ENCODE peak calls at places on chromosomes 16 and 17, in ten cellular contexts. M is tibial artery, O is Calu3, P is H9, X is GM23338, T is fibroblast of pulmonary artery, S is epithelial cell of esophagus, J is A549, R is neural crest cell, Z is mesothelial cell of epicardium. N is an unnamed sample.

GRCh38 chr17:45313927-45314760 is 2.7 kb downstream of the MAP3K14 start:
- DNase-seq in M (no peak), O (no peak), P (no peak), X (no peak), T (no peak), S (no peak), J (no peak), R (no peak), Z (no peak), N (no peak)

GRCh38 chr16:102060-102855 is 24.2 kb downstream of the MPG start:
- DNase-seq in M (peak), O (no peak), P (no peak), X (no peak), T (peak), S (no peak), J (no peak), R (no peak), Z (no peak), N (no peak)

GRCh38 chr17:80110927-80111701 is 9.7 kb downstream of the GAA start:
- DNase-seq in M (no peak), O (no peak), P (no peak), X (no peak), T (no peak), S (no peak), J (no peak), R (no peak), Z (peak), N (no peak)

GRCh38 chr16:77951788-77952187 is 70.6 kb upstream of the CLEC3A start:
- DNase-seq in M (no peak), O (peak), P (no peak), X (peak), T (no peak), S (peak), J (peak), R (no peak), Z (no peak), N (no peak)

GRCh38 chr16:67860589-67861398 is 12.1 kb upstream of the EDC4 start:
- DNase-seq in M (no peak), O (no peak), P (no peak), X (no peak), T (no peak), S (peak), J (peak), R (no peak), Z (no peak), N (no peak)

GRCh38 chr16:3793161-3793576 is 75.8 kb upstream of the TRAP1 start:
- DNase-seq in M (peak), O (no peak), P (no peak), X (peak), T (peak), S (peak), J (peak), R (no peak), Z (no peak), N (no peak)

GRCh38 chr17:57541472-57542394 is 203.4 kb downstream of the CCDC182 start:
- DNase-seq in M (no peak), O (no peak), P (no peak), X (no peak), T (peak), S (no peak), J (peak), R (no peak), Z (no peak), N (no peak)

GRCh38 chr17:17191346-17191792 is 14.8 kb downstream of the PLD6 start:
- DNase-seq in M (peak), O (no peak), P (no peak), X (no peak), T (peak), S (no peak), J (no peak), R (no peak), Z (no peak), N (no peak)

GRCh38 chr16:89001117-89002027 is 24.4 kb upstream of the CBFA2T3 start:
- DNase-seq in M (no peak), O (no peak), P (peak), X (peak), T (no peak), S (no peak), J (no peak), R (no peak), Z (peak), N (no peak)

GRCh38 chr17:39962642-39963220 is at the start of gene GSDMA:
- DNase-seq in M (no peak), O (peak), P (no peak), X (no peak), T (no peak), S (no peak), J (no peak), R (no peak), Z (no peak), N (no peak)

GRCh38 chr16:83681421-83681820 is 126.4 kb upstream of the HSBP1 start:
- DNase-seq in M (no peak), O (no peak), P (no peak), X (no peak), T (no peak), S (no peak), J (no peak), R (no peak), Z (no peak), N (no peak)

GRCh38 chr17:72604518-72604917 is 483.7 kb downstream of the SOX9 start:
- DNase-seq in M (no peak), O (no peak), P (no peak), X (no peak), T (no peak), S (no peak), J (no peak), R (no peak), Z (no peak), N (no peak)

GRCh38 chr16:77888786-77889185 is 100.4 kb downstream of the VAT1L start:
- DNase-seq in M (no peak), O (no peak), P (no peak), X (no peak), T (no peak), S (no peak), J (no peak), R (no peak), Z (no peak), N (no peak)

GRCh38 chr16:87806608-87807546 is 41.1 kb upstream of the KLHDC4 start:
- DNase-seq in M (no peak), O (peak), P (peak), X (no peak), T (peak), S (peak), J (peak), R (no peak), Z (no peak), N (no peak)

GRCh38 chr16:75306102-75306762 is 54.8 kb upstream of the BCAR1 start:
- DNase-seq in M (no peak), O (peak), P (no peak), X (no peak), T (no peak), S (peak), J (peak), R (no peak), Z (no peak), N (no peak)

GRCh38 chr16:89442990-89443726 is 47.2 kb downstream of the ANKRD11 start:
- DNase-seq in M (no peak), O (peak), P (no peak), X (no peak), T (peak), S (peak), J (peak), R (no peak), Z (peak), N (no peak)

GRCh38 chr17:199806-200603 is 18.6 kb upstream of the DOC2B start:
- DNase-seq in M (no peak), O (no peak), P (no peak), X (no peak), T (peak), S (no peak), J (no peak), R (no peak), Z (no peak), N (no peak)

GRCh38 chr16:64544859-64545258 is 577.0 kb downstream of the CDH11 start:
- DNase-seq in M (no peak), O (no peak), P (no peak), X (no peak), T (no peak), S (no peak), J (no peak), R (no peak), Z (no peak), N (no peak)

GRCh38 chr16:48384305-48384981 is 770 bp downstream of the SIAH1 start:
- DNase-seq in M (peak), O (peak), P (peak), X (peak), T (peak), S (no peak), J (peak), R (peak), Z (peak), N (peak)

GRCh38 chr16:79997257-79997656 is 396.7 kb upstream of the MAF start:
- DNase-seq in M (no peak), O (peak), P (peak), X (peak), T (peak), S (peak), J (peak), R (peak), Z (no peak), N (no peak)

GRCh38 chr17:179066-179432 is 2.4 kb downstream of the DOC2B start:
- DNase-seq in M (no peak), O (no peak), P (no peak), X (no peak), T (no peak), S (no peak), J (no peak), R (no peak), Z (no peak), N (no peak)

DNA sequence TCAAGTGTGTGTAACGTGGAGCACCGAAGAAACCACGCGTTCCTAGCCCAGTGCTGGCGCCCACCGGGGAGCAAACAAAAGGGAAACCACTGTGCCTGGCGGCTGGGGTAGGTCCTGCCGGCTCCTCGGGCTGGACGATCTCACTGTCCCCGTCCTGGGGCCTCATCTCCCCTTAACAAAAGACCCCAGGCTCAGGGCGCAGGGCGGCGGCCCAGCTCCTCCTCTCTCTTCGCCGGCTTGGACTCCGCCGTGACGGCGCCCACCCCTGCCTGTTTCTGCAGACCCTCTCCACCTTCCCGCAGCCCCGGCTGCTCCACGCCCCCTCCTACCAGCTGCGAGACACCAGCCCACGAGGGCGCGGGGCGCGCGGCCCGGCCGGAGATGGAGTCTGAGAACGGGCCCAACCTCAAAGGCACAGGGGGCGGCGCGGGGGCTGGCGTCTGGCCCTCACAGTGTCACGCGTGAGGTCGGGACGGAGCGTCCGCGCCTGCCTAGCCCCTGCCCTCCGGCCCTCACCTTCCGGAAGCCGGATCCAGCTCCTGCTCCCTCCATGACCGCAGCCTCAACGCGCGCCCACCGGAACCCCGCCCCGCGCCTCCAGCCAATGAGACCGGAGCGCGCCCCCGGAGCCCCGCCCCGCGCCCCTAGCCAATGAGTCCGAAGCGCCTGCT is at the start of gene CENPX:
- DNase-seq in M (no peak), O (no peak), P (no peak), X (no peak), T (no peak), S (no peak), J (no peak), R (peak), Z (peak), N (no peak)
- TF ChIP-seq CTCF in M (no peak), O (no peak), P (no peak), X (no peak), T (no peak), S (no peak), J (no peak), R (no peak), Z (no peak), N (no peak)

DNA sequence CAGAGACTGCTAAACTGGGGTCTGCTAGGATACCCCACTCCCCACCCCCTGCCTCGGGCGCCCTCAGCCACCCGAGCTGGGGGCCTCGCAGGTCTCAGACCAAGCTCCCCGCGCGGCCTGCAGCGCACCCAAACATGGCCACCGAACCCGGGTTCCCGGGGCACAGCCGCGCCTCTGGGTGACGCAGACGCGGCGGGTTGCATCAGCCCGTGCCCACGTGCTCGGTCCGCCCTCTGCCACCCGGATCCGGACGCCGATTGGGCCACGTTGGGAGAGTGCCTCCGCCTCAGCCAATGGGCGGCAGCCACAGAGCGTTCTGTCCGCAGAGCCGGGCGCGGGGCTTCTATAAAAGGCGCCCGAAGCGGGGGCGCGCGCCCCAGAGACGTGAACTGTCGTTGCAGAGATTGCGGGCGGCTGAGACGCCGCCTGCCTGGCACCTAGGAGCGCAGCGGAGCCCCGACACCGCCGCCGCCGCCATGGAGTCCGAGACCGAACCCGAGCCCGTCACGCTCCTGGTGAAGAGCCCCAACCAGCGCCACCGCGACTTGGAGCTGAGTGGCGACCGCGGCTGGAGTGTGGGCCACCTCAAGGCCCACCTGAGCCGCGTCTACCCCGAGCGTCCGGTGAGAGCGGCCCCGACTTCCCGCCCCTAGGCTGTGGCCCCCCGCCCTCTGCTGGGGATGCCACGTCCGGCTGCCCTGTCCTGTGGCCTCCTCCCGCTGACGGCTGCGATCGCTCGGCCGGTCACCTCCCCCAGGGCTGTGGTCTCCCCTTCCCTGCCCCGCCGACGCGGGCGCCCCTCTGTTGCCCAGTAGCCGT is at the start of gene HERPUD1:
- DNase-seq in M (peak), O (peak), P (peak), X (peak), T (peak), S (peak), J (peak), R (peak), Z (peak), N (peak)
- TF ChIP-seq CTCF in M (peak), O (peak), P (no peak), X (no peak), T (no peak), S (no peak), J (peak), R (peak), Z (no peak), N (peak)

GRCh38 chr16:10039220-10040096 is 142.8 kb downstream of the GRIN2A start:
- DNase-seq in M (no peak), O (no peak), P (peak), X (peak), T (no peak), S (peak), J (peak), R (peak), Z (peak), N (no peak)
- TF ChIP-seq CTCF in M (peak), O (no peak), P (peak), X (peak), T (no peak), S (no peak), J (no peak), R (peak), Z (no peak), N (peak)

GRCh38 chr16:62213763-62214162 is 177.5 kb upstream of the CDH8 start:
- DNase-seq in M (no peak), O (no peak), P (peak), X (peak), T (no peak), S (peak), J (peak), R (no peak), Z (no peak), N (no peak)
- TF ChIP-seq CTCF in M (no peak), O (no peak), P (peak), X (peak), T (no peak), S (peak), J (no peak), R (peak), Z (peak), N (peak)

GRCh38 chr16:30977502-30977901 is 7.5 kb upstream of the HSD3B7 start:
- DNase-seq in M (no peak), O (no peak), P (peak), X (peak), T (no peak), S (no peak), J (peak), R (no peak), Z (no peak), N (no peak)
- TF ChIP-seq CTCF in M (no peak), O (no peak), P (peak), X (peak), T (peak), S (peak), J (peak), R (peak), Z (peak), N (peak)